ENCODE peak calls at places on chromosomes 4 and X, in four cellular contexts. P is K562, M is HepG2, H is GM12878. S is an unnamed sample.

GRCh38 chr4:1472911-1473518 is 66.8 kb upstream of the NKX1-1 start:
- DNase-seq in P (no peak), M (no peak), H (no peak), S (no peak)

GRCh38 chr4:145735330-145735638 is 55.3 kb downstream of the C4orf51 start:
- DNase-seq in P (no peak), M (peak; percentile 47), H (no peak), S (no peak)

GRCh38 chrX:150845091-150845490 is 53.4 kb downstream of the CD99L2 start:
- DNase-seq in P (no peak), M (no peak), H (no peak), S (no peak)

GRCh38 chrX:38817004-38817703 is 15.9 kb downstream of the MID1IP1 start:
- DNase-seq in P (peak; percentile 16), M (no peak), H (no peak), S (no peak)

GRCh38 chrX:148567779-148568178 is 67.4 kb downstream of the AFF2 start:
- DNase-seq in P (no peak), M (no peak), H (no peak), S (no peak)

GRCh38 chr4:8726344-8726851 is 133.8 kb downstream of the CPZ start:
- DNase-seq in P (no peak), M (no peak), H (no peak), S (no peak)

GRCh38 chr4:141047228-141047884 is 85.9 kb downstream of the RNF150 start:
- DNase-seq in P (no peak), M (no peak), H (no peak), S (no peak)

GRCh38 chr4:78496021-78496643 is 55.4 kb upstream of the ANXA3 start:
- DNase-seq in P (no peak), M (no peak), H (no peak), S (no peak)

GRCh38 chr4:105709081-105709450 is 482 bp downstream of the GSTCD start:
- DNase-seq in P (no peak), M (peak; percentile 10), H (no peak), S (no peak)

GRCh38 chr4:85707591-85707990 is 232.6 kb downstream of the ARHGAP24 start:
- DNase-seq in P (no peak), M (no peak), H (peak; percentile 24), S (no peak)

GRCh38 chr4:79578613-79579012 is 170.6 kb upstream of the GK2 start:
- DNase-seq in P (no peak), M (no peak), H (no peak), S (no peak)

GRCh38 chr4:144646523-144647094 is 653 bp downstream of the HHIP start:
- DNase-seq in P (no peak), M (no peak), H (no peak), S (no peak)

GRCh38 chr4:3261411-3262207 is 12.7 kb downstream of the MSANTD1 start:
- DNase-seq in P (no peak), M (no peak), H (no peak), S (no peak)

GRCh38 chr4:185833055-185833598 is 21.1 kb upstream of the SORBS2 start:
- DNase-seq in P (no peak), M (peak; percentile 66), H (no peak), S (no peak)

GRCh38 chr4:55933611-55934010 is 15.1 kb upstream of the CEP135 start:
- DNase-seq in P (no peak), M (no peak), H (no peak), S (no peak)

GRCh38 chrX:103275947-103276567 is 493 bp downstream of the TCEAL5 start:
- DNase-seq in P (no peak), M (no peak), H (no peak), S (no peak)

GRCh38 chr4:123599061-123599919 is 202.7 kb downstream of the SPRY1 start:
- DNase-seq in P (no peak), M (peak; percentile 95), H (no peak), S (no peak)

GRCh38 chr4:1012031-1012739 is 759 bp downstream of the FGFRL1 start:
- DNase-seq in P (peak; percentile 76), M (peak; percentile 51), H (no peak), S (no peak)

GRCh38 chr4:89438102-89438831 is 130.7 kb upstream of the GPRIN3 start:
- DNase-seq in P (peak; percentile 14), M (peak; percentile 23), H (peak; percentile 9), S (peak; percentile 31)

GRCh38 chr4:89439533-89439932 is 131.9 kb upstream of the GPRIN3 start:
- DNase-seq in P (no peak), M (no peak), H (no peak), S (no peak)

GRCh38 chr4:89434364-89434988 is 126.9 kb upstream of the GPRIN3 start:
- DNase-seq in P (no peak), M (no peak), H (no peak), S (no peak)
- TF ChIP-seq SP1 in P (no peak), M (no peak), H (no peak), S (no peak)

GRCh38 chrX:68234171-68234910 is 199.0 kb downstream of the OPHN1 start:
- DNase-seq in P (no peak), M (no peak), H (no peak), S (no peak)

GRCh38 chrX:68238568-68238967 is 194.7 kb downstream of the OPHN1 start:
- DNase-seq in P (peak; percentile 4), M (no peak), H (no peak), S (no peak)
- TF ChIP-seq BRCA1 in P (no peak), M (no peak), H (no peak), S (no peak)

DNA sequence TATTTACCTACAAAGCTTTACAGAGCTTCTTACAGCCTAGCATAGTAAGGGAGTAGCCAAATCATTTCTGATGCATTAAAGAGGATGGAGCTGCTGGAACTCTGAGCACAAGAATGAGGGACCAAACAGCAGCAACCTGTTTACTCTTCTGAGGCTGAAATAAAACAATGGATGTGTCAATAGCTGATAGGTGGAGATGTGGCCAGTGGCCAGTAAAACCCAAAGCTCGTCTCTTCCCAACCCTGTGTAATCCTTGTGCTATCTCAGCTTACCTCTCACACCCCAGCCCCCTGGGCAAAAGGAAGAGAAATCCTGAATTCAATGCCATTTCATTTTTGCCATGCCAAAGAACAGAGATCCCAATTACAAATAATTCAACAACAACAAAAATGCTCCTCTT is 446.7 kb upstream of the SMIM31 start:
- DNase-seq in P (no peak), M (no peak), H (no peak), S (no peak)
- TF ChIP-seq SP1 in P (no peak), M (no peak), H (no peak), S (no peak)

GRCh38 chr4:98850937-98851336 is 78.0 kb downstream of the EIF4E start:
- DNase-seq in P (no peak), M (no peak), H (no peak), S (no peak)

GRCh38 chr4:98845960-98846359 is 83.0 kb downstream of the EIF4E start:
- DNase-seq in P (no peak), M (no peak), H (no peak), S (no peak)

DNA sequence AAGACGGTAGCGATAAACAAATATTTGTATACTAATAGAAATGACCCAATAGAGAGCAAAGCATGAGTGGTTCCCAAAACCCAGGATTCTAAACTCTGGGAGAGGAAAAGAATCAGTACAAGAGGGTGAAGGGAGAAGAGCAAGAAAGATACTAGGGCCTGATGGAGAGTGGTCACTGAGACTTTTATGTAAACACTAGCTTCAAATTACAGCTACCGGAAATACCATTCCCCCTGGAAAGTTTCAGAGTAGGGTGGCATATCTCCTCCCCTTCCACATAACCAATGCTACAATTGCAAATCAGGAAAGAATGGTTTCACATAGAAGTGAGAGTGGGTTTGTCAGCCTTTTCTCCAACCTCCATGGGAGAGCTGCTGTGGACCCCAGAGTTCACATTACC is 77.1 kb downstream of the EIF4E start:
- DNase-seq in P (no peak), M (no peak), H (no peak), S (no peak)
- TF ChIP-seq BRCA1 in P (no peak), M (no peak), H (no peak), S (no peak)

GRCh38 chr4:89221175-89221867 is 86.3 kb downstream of the GPRIN3 start:
- DNase-seq in P (no peak), M (no peak), H (no peak), S (no peak)
- TF ChIP-seq SP1 in P (no peak), M (no peak), H (no peak), S (no peak)

DNA sequence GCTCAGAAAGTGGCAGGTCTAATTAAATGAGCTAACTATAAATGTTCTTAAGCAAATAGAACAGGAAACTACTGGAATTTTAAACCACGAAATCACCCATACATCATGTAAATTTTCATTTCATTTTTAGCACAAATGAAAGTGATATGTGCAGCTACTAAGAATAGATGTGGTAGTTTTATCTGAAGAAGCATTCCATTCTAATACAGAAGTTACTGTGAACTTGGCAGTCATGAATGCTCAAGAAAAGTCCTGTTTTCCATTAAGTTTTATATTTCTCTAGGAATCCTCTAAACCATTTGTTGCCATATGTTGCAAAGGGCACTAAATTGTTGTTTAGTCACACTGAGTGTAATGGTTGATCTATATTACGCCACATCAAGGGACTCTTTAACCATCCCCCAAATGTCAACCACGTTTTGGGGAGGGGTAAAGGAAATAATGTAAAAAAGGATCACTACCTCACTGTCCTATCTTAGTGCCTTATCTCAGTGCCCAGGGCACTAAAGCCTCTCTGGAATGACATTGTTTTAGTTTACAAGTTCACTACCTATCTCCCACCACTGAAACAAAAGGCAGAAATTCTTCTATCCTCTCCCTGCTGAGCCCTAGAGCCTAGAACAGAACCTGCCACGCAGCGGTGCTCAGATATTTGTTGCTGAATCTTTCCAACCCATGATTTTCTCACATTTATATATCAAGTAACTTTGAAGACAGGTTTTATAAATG is 118.0 kb downstream of the SHISA3 start:
- DNase-seq in P (no peak), M (no peak), H (no peak), S (no peak)
- TF ChIP-seq BRCA1 in P (no peak), M (no peak), H (no peak), S (no peak)

DNA sequence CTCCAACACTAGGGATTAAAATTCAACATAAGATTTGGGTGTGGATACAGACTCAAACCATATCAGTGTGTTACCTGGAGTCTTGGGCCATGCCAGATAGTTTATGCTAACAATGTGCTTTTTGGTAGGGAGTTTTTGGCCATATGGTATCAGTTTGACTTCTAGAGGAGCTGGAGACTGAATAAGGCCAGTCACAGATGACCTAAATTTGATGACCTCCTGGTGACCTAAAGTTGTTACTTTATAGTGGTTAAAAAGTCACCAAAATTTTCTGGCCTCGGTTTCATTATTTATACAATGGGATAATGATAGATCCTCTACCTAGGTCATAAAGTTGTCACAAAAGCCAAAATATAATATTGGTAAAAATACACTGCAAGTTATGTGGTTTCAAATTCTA is 877.1 kb downstream of the RAPGEF2 start:
- DNase-seq in P (no peak), M (no peak), H (no peak), S (no peak)
- TF ChIP-seq SP1 in P (no peak), M (no peak), H (no peak), S (no peak)

S was measured in H1.